ENCODE peak calls at places on chromosomes 7 and 10, in four cellular contexts. O is brain microvascular endothelial cell, Q is endothelial cell of umbilical vein, L is heart left ventricle. V is an unnamed sample.

GRCh38 chr10:101130984-101131961 is at the start of gene TLX1:
- DNase-seq in L (no peak), Q (no peak), O (no peak), V (no peak)

GRCh38 chr7:156158213-156158612 is 345.9 kb upstream of the SHH start:
- DNase-seq in L (no peak), O (no peak), Q (no peak), V (no peak)

GRCh38 chr7:57403601-57404342 is 46.2 kb upstream of the ZNF716 start:
- DNase-seq in Q (no peak), O (no peak), L (peak), V (no peak)

GRCh38 chr7:77667459-77668090 is 28.7 kb upstream of the RSBN1L start:
- DNase-seq in L (no peak), O (no peak), Q (no peak), V (no peak)

GRCh38 chr10:93894516-93895378 is 969 bp downstream of the SLC35G1 start:
- DNase-seq in Q (peak), L (no peak), O (no peak), V (no peak)

GRCh38 chr7:39758234-39758970 is 135.0 kb downstream of the RALA start:
- DNase-seq in L (peak), O (no peak), Q (no peak), V (no peak)

GRCh38 chr10:76788093-76788811 is 849.4 kb downstream of the KCNMA1 start:
- DNase-seq in Q (no peak), L (no peak), O (no peak), V (no peak)

GRCh38 chr10:33193057-33193866 is 141.2 kb downstream of the NRP1 start:
- DNase-seq in Q (peak), L (peak), O (peak), V (peak)

GRCh38 chr10:94076325-94076841 is 82.7 kb downstream of the PLCE1 start:
- DNase-seq in L (no peak), O (peak), Q (no peak), V (peak)

GRCh38 chr7:151727579-151728285 is 149.2 kb downstream of the PRKAG2 start:
- DNase-seq in Q (peak), O (peak), L (peak), V (peak)

GRCh38 chr7:64639267-64640001 is 26.5 kb upstream of the ZNF107 start:
- DNase-seq in O (no peak), L (no peak), Q (no peak), V (no peak)

GRCh38 chr10:88903715-88904114 is 23.7 kb downstream of the STAMBPL1 start:
- DNase-seq in Q (no peak), O (no peak), L (no peak), V (no peak)

GRCh38 chr7:20385121-20385520 is 54.4 kb downstream of the ITGB8 start:
- DNase-seq in Q (peak), O (peak), L (no peak), V (peak)

GRCh38 chr10:88958721-88959120 is 6.1 kb upstream of the ACTA2 start:
- DNase-seq in Q (no peak), O (no peak), L (no peak), V (no peak)

GRCh38 chr7:139523199-139523941 is at the start of gene CLEC2L:
- DNase-seq in O (no peak), L (no peak), Q (no peak), V (no peak)

GRCh38 chr7:155874411-155874810 is 62.1 kb upstream of the SHH start:
- DNase-seq in O (no peak), L (no peak), Q (no peak), V (no peak)

GRCh38 chr10:110336111-110336721 is 31.5 kb upstream of the SMNDC1 start:
- DNase-seq in O (peak), Q (peak), L (no peak), V (peak)

GRCh38 chr10:61465807-61466425 is 12.7 kb upstream of the TMEM26 start:
- DNase-seq in L (no peak), Q (no peak), O (no peak), V (no peak)

GRCh38 chr7:154907651-154908620 is 95.0 kb downstream of the PAXIP1 start:
- DNase-seq in O (no peak), Q (no peak), L (no peak), V (no peak)

GRCh38 chr10:101397140-101397539 is 43.2 kb downstream of the BTRC start:
- DNase-seq in L (no peak), Q (peak), O (peak), V (peak)

GRCh38 chr7:28842769-28843295 is 115.3 kb downstream of the TRIL start:
- DNase-seq in Q (no peak), O (no peak), L (no peak), V (no peak)

GRCh38 chr7:82481499-82482097 is 38.0 kb upstream of the CACNA2D1 start:
- DNase-seq in O (no peak), Q (peak), L (no peak), V (no peak)

GRCh38 chr10:129843131-129843541 is 120.9 kb downstream of the EBF3 start:
- DNase-seq in Q (no peak), L (no peak), O (no peak), V (no peak)

GRCh38 chr7:77687100-77687746 is 9.0 kb upstream of the RSBN1L start:
- DNase-seq in Q (no peak), O (peak), L (no peak), V (peak)

GRCh38 chr7:115101199-115101598 is 179.3 kb downstream of the MDFIC start:
- DNase-seq in Q (no peak), L (no peak), O (no peak), V (no peak)

GRCh38 chr10:124386186-124387077 is 32.3 kb downstream of the OAT start:
- DNase-seq in Q (no peak), L (no peak), O (no peak), V (no peak)

GRCh38 chr10:116796469-116796868 is 52.8 kb upstream of the ENO4 start:
- DNase-seq in Q (no peak), O (no peak), L (no peak), V (no peak)

GRCh38 chr7:122383934-122384333 is 79.4 kb upstream of the FEZF1 start:
- DNase-seq in O (no peak), Q (no peak), L (no peak), V (no peak)

GRCh38 chr7:130441408-130441854 is 615 bp upstream of the CEP41 start:
- DNase-seq in O (no peak), L (no peak), Q (peak), V (no peak)

GRCh38 chr10:23918839-23919238 is 290.1 kb upstream of the KIAA1217 start:
- DNase-seq in O (no peak), Q (no peak), L (no peak), V (no peak)

GRCh38 chr10:65805993-65806392 is 1119.8 kb upstream of the LRRTM3 start:
- DNase-seq in L (no peak), Q (no peak), O (no peak), V (no peak)

GRCh38 chr7:127532151-127532550 is 53.2 kb downstream of the GCC1 start:
- DNase-seq in Q (no peak), L (no peak), O (no peak), V (no peak)

GRCh38 chr10:79446451-79447020 is 1.1 kb upstream of the ZCCHC24 start:
- DNase-seq in Q (peak), L (peak), O (no peak), V (no peak)

DNA sequence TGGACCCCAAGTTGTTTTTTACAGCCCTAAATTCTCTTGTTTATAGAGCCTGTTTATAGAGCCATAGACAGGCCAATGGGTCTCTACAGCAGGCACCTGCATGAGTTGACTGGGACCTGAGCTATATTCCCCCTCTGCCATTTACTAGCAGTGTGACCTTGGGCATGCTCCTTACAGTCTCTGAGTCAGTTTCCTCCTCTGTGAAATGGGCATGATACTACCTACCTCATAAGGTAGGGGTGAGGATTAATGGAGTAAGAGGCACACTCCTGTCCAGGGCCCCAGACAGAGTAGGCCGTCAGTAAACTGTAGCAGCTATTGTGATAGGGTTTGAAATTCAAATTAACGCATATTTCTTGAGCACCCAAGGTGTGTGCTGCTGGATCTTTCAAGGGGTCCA is 138.1 kb downstream of the TCF7L2 start:
- DNase-seq in Q (no peak), L (no peak), O (no peak), V (no peak)
- H3K27ac ChIP-seq in Q (peak), L (no peak), O (peak), V (no peak)

GRCh38 chr7:50781894-50782293 is 802 bp downstream of the GRB10 start:
- DNase-seq in L (no peak), Q (no peak), O (no peak), V (no peak)

GRCh38 chr7:50783304-50783703 is 608 bp upstream of the GRB10 start:
- DNase-seq in L (no peak), Q (no peak), O (no peak), V (no peak)

GRCh38 chr7:50783801-50784507 is 1.3 kb upstream of the GRB10 start:
- DNase-seq in O (no peak), Q (no peak), L (no peak), V (no peak)

GRCh38 chr7:50781371-50781770 is 1.3 kb downstream of the GRB10 start:
- DNase-seq in L (no peak), O (no peak), Q (no peak), V (no peak)

GRCh38 chr7:50782376-50783208 is at the start of gene GRB10:
- DNase-seq in O (no peak), Q (peak), L (peak), V (no peak)
- H3K4me3 ChIP-seq in O (peak), Q (peak), L (peak), V (peak)

DNA sequence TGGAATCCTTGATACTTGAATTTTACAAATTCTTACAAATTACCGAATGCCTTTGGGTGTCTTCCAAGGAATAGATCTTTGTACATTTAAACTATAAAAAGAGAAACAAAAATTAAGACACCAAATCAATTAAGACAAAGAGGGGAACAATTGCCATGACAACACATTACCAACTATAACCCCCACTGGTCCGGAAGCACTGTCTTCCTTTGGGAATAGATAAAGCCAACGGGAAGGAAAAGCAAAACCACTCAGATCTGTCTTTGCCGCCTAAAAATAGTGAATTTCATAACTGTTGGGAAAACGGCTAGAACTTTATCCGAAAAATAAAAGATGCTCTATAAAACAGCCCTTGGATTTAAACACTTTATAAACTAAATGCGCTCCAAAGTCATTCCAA is 37.4 kb downstream of the GRB10 start:
- DNase-seq in Q (no peak), O (no peak), L (no peak), V (no peak)
- H3K27ac ChIP-seq in Q (no peak), O (no peak), L (no peak), V (no peak)

DNA sequence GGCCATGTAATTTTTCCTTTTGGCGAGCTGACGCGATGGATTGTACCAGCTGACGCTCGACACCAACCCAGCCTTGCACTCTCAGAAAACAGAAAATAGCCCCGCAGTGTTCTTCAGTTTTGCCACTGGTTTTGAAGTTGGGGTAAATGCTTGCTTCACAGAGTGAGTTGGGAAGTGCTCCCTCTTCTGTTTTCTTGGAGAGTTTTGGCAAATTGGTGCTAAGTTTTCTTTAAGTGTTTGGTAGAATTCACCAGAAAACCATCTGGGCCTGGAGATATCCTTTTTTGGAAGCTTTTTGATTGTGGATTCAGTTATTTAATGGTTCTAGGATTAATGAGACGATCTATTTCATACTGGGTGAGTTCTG is 252.8 kb downstream of the ELFN1 start:
- DNase-seq in O (no peak), Q (no peak), L (no peak), V (no peak)
- H3K4me3 ChIP-seq in O (no peak), Q (no peak), L (no peak), V (no peak)

V was measured in AG04450.